ENCODE peak calls at places on chromosome 9, in nine cellular contexts. B is astrocyte of the cerebellum; Y is NAMALWA; M is NCI-H524; A is ELF-1; Z is NCI-H226; R is effector CD4-positive, alpha-beta T cell; K is cardiac muscle cell; P is ureter. X is an unnamed sample.

GRCh38 chr9:33166263-33167083 is 663 bp downstream of the B4GALT1 start:
- DNase-seq in B (no peak), Y (peak; percentile 50), M (peak; percentile 47), A (peak; percentile 59), Z (no peak), R (no peak), K (peak; percentile 59), P (no peak), X (peak; percentile 61)

GRCh38 chr9:21576331-21577189 is 94.4 kb upstream of the IFNE start:
- DNase-seq in B (peak; percentile 97), Y (no peak), M (no peak), A (peak; percentile 31), Z (peak; percentile 78), R (peak; percentile 2), K (peak; percentile 95), P (no peak), X (peak; percentile 93)

GRCh38 chr9:96014078-96014477 is 138.6 kb downstream of the ERCC6L2 start:
- DNase-seq in B (no peak), Y (no peak), M (no peak), A (no peak), Z (no peak), R (peak; percentile 33), K (no peak), P (no peak), X (no peak)

GRCh38 chr9:69036319-69036718 is 767 bp downstream of the FXN start:
- DNase-seq in B (no peak), Y (peak; percentile 49), M (no peak), A (peak; percentile 30), Z (no peak), R (no peak), K (peak; percentile 28), P (no peak), X (peak; percentile 21)

GRCh38 chr9:2274762-2275161 is 259.6 kb downstream of the SMARCA2 start:
- DNase-seq in B (no peak), Y (no peak), M (no peak), A (no peak), Z (no peak), R (no peak), K (no peak), P (no peak), X (no peak)

GRCh38 chr9:16039103-16039987 is 486.5 kb downstream of the CCDC171 start:
- DNase-seq in B (no peak), Y (peak; percentile 28), M (peak; percentile 28), A (peak; percentile 72), Z (no peak), R (no peak), K (peak; percentile 46), P (no peak), X (no peak)

GRCh38 chr9:123359546-123359945 is 3.5 kb downstream of the CRB2 start:
- DNase-seq in B (no peak), Y (no peak), M (peak; percentile 30), A (no peak), Z (no peak), R (no peak), K (no peak), P (no peak), X (no peak)

GRCh38 chr9:76558465-76558864 is 99.5 kb downstream of the GCNT1 start:
- DNase-seq in B (peak; percentile 26), Y (no peak), M (no peak), A (no peak), Z (no peak), R (no peak), K (peak; percentile 53), P (no peak), X (no peak)

GRCh38 chr9:103304797-103305196 is 309.7 kb downstream of the CYLC2 start:
- DNase-seq in B (no peak), Y (no peak), M (no peak), A (no peak), Z (no peak), R (no peak), K (no peak), P (no peak), X (no peak)

GRCh38 chr9:95511952-95512750 is 4.6 kb downstream of the PTCH1 start:
- DNase-seq in B (no peak), Y (no peak), M (peak; percentile 58), A (peak; percentile 66), Z (no peak), R (no peak), K (peak; percentile 47), P (no peak), X (no peak)

GRCh38 chr9:91824591-91825339 is 125.3 kb downstream of the ROR2 start:
- DNase-seq in B (no peak), Y (no peak), M (no peak), A (no peak), Z (no peak), R (no peak), K (peak; percentile 80), P (no peak), X (peak; percentile 17)

GRCh38 chr9:129620669-129621295 is at the start of gene C9orf50:
- DNase-seq in B (no peak), Y (no peak), M (peak; percentile 56), A (no peak), Z (no peak), R (no peak), K (no peak), P (no peak), X (no peak)

GRCh38 chr9:109880276-109881169 is 100.5 kb downstream of the PALM2AKAP2 start:
- DNase-seq in B (no peak), Y (peak; percentile 73), M (peak; percentile 29), A (peak; percentile 87), Z (peak; percentile 16), R (no peak), K (peak; percentile 60), P (no peak), X (no peak)

GRCh38 chr9:114504341-114505186 is 709 bp downstream of the WHRN start:
- DNase-seq in B (no peak), Y (no peak), M (peak; percentile 53), A (peak; percentile 75), Z (no peak), R (peak; percentile 19), K (peak; percentile 42), P (no peak), X (peak; percentile 41)

GRCh38 chr9:14238044-14238443 is 75.9 kb downstream of the NFIB start:
- DNase-seq in B (no peak), Y (no peak), M (no peak), A (peak; percentile 84), Z (peak; percentile 72), R (no peak), K (peak; percentile 36), P (no peak), X (no peak)

GRCh38 chr9:95810814-95811213 is 64.7 kb upstream of the ERCC6L2 start:
- DNase-seq in B (no peak), Y (no peak), M (no peak), A (no peak), Z (no peak), R (no peak), K (no peak), P (no peak), X (no peak)

GRCh38 chr9:224540-225520 is 10.2 kb downstream of the DOCK8 start:
- DNase-seq in B (no peak), Y (no peak), M (peak; percentile 58), A (peak; percentile 4), Z (peak; percentile 84), R (no peak), K (no peak), P (no peak), X (no peak)

GRCh38 chr9:35618854-35619799 is 914 bp upstream of the CD72 start:
- DNase-seq in B (no peak), Y (peak; percentile 96), M (no peak), A (no peak), Z (no peak), R (no peak), K (no peak), P (no peak), X (peak; percentile 76)

GRCh38 chr9:110748251-110748893 is 79.8 kb downstream of the MUSK start:
- DNase-seq in B (no peak), Y (no peak), M (no peak), A (no peak), Z (peak; percentile 27), R (no peak), K (no peak), P (no peak), X (no peak)

GRCh38 chr9:72292874-72293607 is 72.0 kb downstream of the ZFAND5 start:
- DNase-seq in B (peak; percentile 33), Y (peak; percentile 10), M (peak; percentile 36), A (no peak), Z (peak; percentile 78), R (no peak), K (peak; percentile 98), P (peak; percentile 55), X (no peak)

GRCh38 chr9:114238919-114239879 is 83.7 kb upstream of the ORM1 start:
- DNase-seq in B (no peak), Y (peak; percentile 42), M (peak; percentile 67), A (peak; percentile 78), Z (peak; percentile 78), R (no peak), K (peak; percentile 63), P (no peak), X (no peak)

GRCh38 chr9:3455088-3455487 is 70.7 kb downstream of the RFX3 start:
- DNase-seq in B (no peak), Y (no peak), M (no peak), A (no peak), Z (no peak), R (no peak), K (no peak), P (no peak), X (no peak)

GRCh38 chr9:17900604-17901003 is 321.7 kb downstream of the SH3GL2 start:
- DNase-seq in B (no peak), Y (no peak), M (no peak), A (no peak), Z (no peak), R (no peak), K (peak; percentile 6), P (no peak), X (no peak)

GRCh38 chr9:16794871-16795639 is 75.4 kb downstream of the BNC2 start:
- DNase-seq in B (no peak), Y (no peak), M (no peak), A (peak; percentile 42), Z (no peak), R (no peak), K (peak; percentile 88), P (no peak), X (peak; percentile 75)

GRCh38 chr9:83655433-83655832 is 32.5 kb downstream of the IDNK start:
- DNase-seq in B (no peak), Y (no peak), M (no peak), A (no peak), Z (no peak), R (no peak), K (no peak), P (no peak), X (no peak)

GRCh38 chr9:70255521-70255920 is 3.3 kb upstream of the SMC5 start:
- DNase-seq in B (no peak), Y (no peak), M (no peak), A (no peak), Z (no peak), R (no peak), K (no peak), P (no peak), X (no peak)

GRCh38 chr9:113673726-113674125 is 202.4 kb upstream of the ZNF618 start:
- DNase-seq in B (no peak), Y (no peak), M (no peak), A (no peak), Z (peak; percentile 62), R (no peak), K (peak; percentile 29), P (no peak), X (peak; percentile 78)

GRCh38 chr9:111691686-111692329 is 30.4 kb downstream of the GNG10 start:
- DNase-seq in B (peak; percentile 23), Y (peak; percentile 62), M (peak; percentile 64), A (no peak), Z (no peak), R (no peak), K (peak; percentile 58), P (no peak), X (peak; percentile 34)

GRCh38 chr9:74729129-74729710 is 158.5 kb downstream of the TRPM6 start:
- DNase-seq in B (no peak), Y (no peak), M (peak; percentile 79), A (no peak), Z (no peak), R (no peak), K (peak; percentile 26), P (no peak), X (peak; percentile 6)

GRCh38 chr9:89798546-89799120 is 193.8 kb downstream of the GADD45G start:
- DNase-seq in B (no peak), Y (no peak), M (peak; percentile 89), A (peak; percentile 27), Z (no peak), R (no peak), K (no peak), P (no peak), X (peak; percentile 41)

GRCh38 chr9:88799706-88800682 is 191.3 kb upstream of the S1PR3 start:
- DNase-seq in B (no peak), Y (no peak), M (no peak), A (peak; percentile 37), Z (peak; percentile 54), R (no peak), K (no peak), P (no peak), X (no peak)